ENCODE peak calls at places on chromosomes 12 and 14, in five cellular contexts. Y is tibial artery, E is sigmoid colon, R is suprapubic skin, A is adrenal gland. W is an unnamed sample.

GRCh38 chr14:61476737-61477410 is 155.5 kb downstream of the PRKCH start:
- DNase-seq in Y (peak; percentile 73), E (peak; percentile 76), R (no peak), A (no peak), W (no peak)

GRCh38 chr14:51978566-51979398 is 10.6 kb upstream of the RTRAF start:
- DNase-seq in Y (peak; percentile 85), E (peak; percentile 90), R (peak; percentile 91), A (peak; percentile 87), W (peak; percentile 46)

GRCh38 chr12:76533331-76533730 is 26.2 kb downstream of the OSBPL8 start:
- DNase-seq in Y (no peak), E (no peak), R (no peak), A (no peak), W (no peak)

GRCh38 chr14:29926701-29927595 is 699 bp downstream of the PRKD1 start:
- DNase-seq in Y (peak; percentile 73), E (peak; percentile 80), R (peak; percentile 69), A (peak; percentile 68), W (no peak)

GRCh38 chr12:3158851-3159465 is 81.8 kb downstream of the TSPAN9 start:
- DNase-seq in Y (no peak), E (no peak), R (no peak), A (no peak), W (peak; percentile 28)

GRCh38 chr14:67420102-67420739 is 8.3 kb upstream of the PLEK2 start:
- DNase-seq in Y (no peak), E (peak; percentile 38), R (no peak), A (no peak), W (no peak)

GRCh38 chr12:43662736-43663135 is 95.9 kb downstream of the PUS7L start:
- DNase-seq in Y (no peak), E (no peak), R (no peak), A (no peak), W (no peak)

GRCh38 chr12:122884860-122885259 is 11.1 kb downstream of the VPS37B start:
- DNase-seq in Y (no peak), E (no peak), R (no peak), A (no peak), W (no peak)

GRCh38 chr14:104553166-104554087 is 26.1 kb upstream of the C14orf180 start:
- DNase-seq in Y (peak; percentile 51), E (peak; percentile 51), R (no peak), A (no peak), W (no peak)

GRCh38 chr12:89468648-89469326 is 55.8 kb downstream of the GALNT4 start:
- DNase-seq in Y (no peak), E (no peak), R (no peak), A (no peak), W (no peak)

GRCh38 chr12:68579254-68579653 is 31.4 kb upstream of the RAP1B start:
- DNase-seq in Y (no peak), E (no peak), R (no peak), A (no peak), W (no peak)

GRCh38 chr14:95488376-95489162 is 27.9 kb downstream of the SYNE3 start:
- DNase-seq in Y (peak; percentile 85), E (no peak), R (no peak), A (no peak), W (no peak)

GRCh38 chr12:62861157-62861535 is 73.8 kb downstream of the PPM1H start:
- DNase-seq in Y (no peak), E (no peak), R (no peak), A (no peak), W (no peak)

GRCh38 chr14:71467419-71467818 is 464.8 kb upstream of the RGS6 start:
- DNase-seq in Y (no peak), E (no peak), R (no peak), A (no peak), W (no peak)

GRCh38 chr14:66069830-66070541 is 416.2 kb upstream of the CCDC196 start:
- DNase-seq in Y (no peak), E (no peak), R (no peak), A (no peak), W (no peak)

GRCh38 chr12:70327541-70327940 is 38.5 kb upstream of the KCNMB4 start:
- DNase-seq in Y (no peak), E (no peak), R (no peak), A (no peak), W (no peak)

DNA sequence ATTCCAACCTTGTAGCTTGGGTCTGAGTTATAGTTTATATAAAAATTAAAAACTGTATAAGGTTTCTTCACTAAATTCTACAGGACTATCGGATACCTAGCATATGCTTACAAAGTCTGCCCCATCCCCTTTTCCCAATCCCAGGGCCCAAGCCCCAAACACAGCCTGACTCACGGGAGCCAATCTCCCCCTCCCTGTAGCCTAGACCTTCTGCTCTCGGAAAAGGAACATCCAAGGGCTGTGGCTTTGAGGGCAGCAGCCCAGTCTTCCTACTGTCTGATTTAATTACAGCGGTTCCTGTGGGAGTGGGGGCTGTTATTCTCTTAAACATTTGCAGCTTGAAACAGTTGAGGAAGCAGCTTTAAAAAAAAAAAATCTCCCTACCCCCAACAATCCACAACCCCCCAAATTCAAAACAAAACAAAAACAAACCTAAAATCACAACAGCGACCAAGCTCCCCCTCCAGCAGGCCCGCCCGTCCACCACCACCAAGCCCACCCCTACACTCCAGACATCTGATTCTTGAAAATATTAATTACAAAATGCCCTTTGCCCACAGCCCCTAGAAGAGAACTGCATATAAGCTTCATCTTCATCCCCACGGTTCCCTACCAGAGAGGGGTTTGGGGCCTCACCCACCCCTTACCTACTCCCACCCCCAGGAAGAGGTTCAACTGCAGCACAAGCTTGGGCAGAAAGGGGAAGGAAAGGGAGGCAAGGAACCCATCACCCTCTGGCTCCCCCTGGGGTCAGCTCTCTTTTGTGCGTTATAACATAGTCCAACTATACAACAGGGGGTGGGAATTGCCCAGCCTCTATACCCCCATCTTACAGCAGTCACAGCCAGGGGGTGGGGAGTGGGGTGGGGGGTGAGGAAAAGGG is 1.1 kb upstream of the PRKAG1 start:
- DNase-seq in Y (no peak), E (no peak), R (peak; percentile 67), A (peak; percentile 36), W (no peak)
- H3K4me3 ChIP-seq in Y (peak overlapping the region; percentile 70), E (peak overlapping the region; percentile 95), R (peak overlapping the region; percentile 89), A (no peak overlapping the region), W (peak overlapping the region; percentile 90)

GRCh38 chr14:99183716-99184115 is 88.3 kb downstream of the BCL11B start:
- DNase-seq in Y (no peak), E (peak; percentile 56), R (no peak), A (no peak), W (no peak)

GRCh38 chr14:99181804-99182520 is 90.0 kb downstream of the BCL11B start:
- DNase-seq in Y (peak; percentile 17), E (peak; percentile 19), R (no peak), A (no peak), W (no peak)

GRCh38 chr14:99182548-99183115 is 89.4 kb downstream of the BCL11B start:
- DNase-seq in Y (peak; percentile 6), E (peak; percentile 30), R (no peak), A (no peak), W (no peak)

GRCh38 chr14:99181246-99181645 is 90.8 kb downstream of the BCL11B start:
- DNase-seq in Y (peak; percentile 27), E (no peak), R (no peak), A (no peak), W (no peak)

DNA sequence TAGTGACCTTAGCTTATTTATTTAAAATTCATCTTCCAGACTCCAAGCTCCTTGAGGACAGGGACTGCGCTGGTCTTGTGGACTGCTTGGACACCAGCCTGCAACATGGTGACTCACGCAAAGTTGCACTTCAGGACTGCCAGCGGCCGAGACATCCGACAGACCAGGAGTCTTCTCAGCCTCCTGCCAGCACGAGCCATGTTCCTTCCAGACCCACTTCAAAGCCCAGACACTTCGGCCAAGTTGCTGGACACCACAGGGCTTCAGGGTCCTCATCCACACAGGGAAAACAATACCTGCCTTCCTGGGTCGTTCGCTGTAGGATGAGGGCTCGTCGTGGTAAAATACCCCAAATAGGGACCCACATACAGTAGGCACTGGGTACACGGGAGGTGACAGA is 88.7 kb downstream of the BCL11B start:
- DNase-seq in Y (no peak), E (peak; percentile 35), R (no peak), A (no peak), W (no peak)
- H3K27ac ChIP-seq in Y (no peak overlapping the region), E (no peak overlapping the region), R (no peak overlapping the region), A (no peak overlapping the region), W (no peak overlapping the region)

DNA sequence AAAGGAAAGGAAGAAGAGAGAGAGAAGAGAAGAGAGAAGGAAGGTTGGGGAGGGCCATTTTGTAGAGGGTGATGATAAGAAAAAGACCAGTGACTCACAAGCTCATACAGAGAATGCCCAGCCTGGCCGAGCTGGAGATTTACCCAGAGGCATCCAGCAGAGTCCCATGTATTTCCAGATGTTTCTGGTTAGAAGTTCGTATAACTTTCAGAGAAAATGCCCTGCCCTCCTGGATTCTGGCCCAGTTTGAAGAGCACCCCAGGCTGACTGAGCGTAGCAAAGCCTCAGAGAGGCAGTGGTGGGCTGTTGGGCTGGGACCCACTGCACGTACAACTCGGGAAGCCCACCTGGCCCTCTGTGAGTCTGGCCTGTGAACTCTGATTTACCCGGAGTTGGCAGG is 221.8 kb downstream of the SLC41A2 start:
- DNase-seq in Y (no peak), E (no peak), R (no peak), A (no peak), W (no peak)
- TF ChIP-seq CTCF in Y (no peak), E (no peak), R (no peak), A (no peak), W (no peak)

DNA sequence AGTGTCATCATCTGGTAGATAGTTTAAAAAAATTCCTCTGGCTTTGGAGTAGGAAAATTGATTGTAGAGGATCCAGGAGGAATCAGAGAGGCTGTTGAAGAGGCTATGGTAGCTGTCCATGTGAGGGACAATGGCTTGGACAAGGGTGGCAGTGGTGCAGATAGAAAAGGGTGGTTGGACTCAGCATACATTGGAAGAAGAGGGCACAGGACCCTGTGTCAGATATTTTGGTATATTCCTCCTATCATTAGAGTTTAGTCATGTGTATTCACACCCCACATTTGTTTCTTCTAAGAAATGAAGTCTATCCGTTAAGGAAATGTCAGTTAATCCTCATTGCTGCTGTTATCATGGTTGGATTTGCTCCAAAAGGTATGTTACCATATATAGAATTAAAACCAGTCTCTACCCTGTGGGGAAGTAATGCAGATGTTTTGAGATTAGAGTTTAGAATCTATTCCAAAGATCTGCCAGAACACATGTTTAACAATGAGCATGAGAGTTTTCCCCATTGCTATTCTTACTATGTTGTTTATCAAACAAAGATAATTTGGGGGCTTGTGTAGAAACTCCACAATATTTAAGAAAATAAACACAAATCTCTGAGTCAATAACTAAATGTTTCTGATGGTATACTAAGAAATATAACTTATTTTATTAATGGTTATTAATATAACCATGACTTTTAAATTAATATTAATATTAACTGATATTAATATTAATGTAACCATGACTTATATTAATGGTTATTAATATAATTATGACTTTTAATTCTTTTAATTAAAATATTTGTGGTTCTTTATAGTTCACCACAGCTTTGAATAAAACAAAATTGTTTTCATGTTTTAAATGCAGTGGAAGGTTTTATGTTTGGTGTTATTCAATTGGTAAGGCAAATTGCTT is 80.9 kb downstream of the CRADD start:
- DNase-seq in Y (no peak), E (no peak), R (no peak), A (no peak), W (no peak)
- H3K4me3 ChIP-seq in Y (no peak overlapping the region), E (no peak overlapping the region), R (no peak overlapping the region), A (no peak overlapping the region), W (no peak overlapping the region)

W was measured in thoracic aorta.